ENCODE peak calls at places on chromosomes 16 and 17, in four cellular contexts. O is head of caudate nucleus, D is substantia nigra, T is germinal center. P is an unnamed sample.

GRCh38 chr16:50526796-50527195 is 21.4 kb upstream of the NKD1 start:
- DNase-seq in O (no peak), D (no peak), T (no peak), P (no peak)

GRCh38 chr17:76868669-76869208 is 535 bp downstream of the MGAT5B start:
- DNase-seq in O (no peak), D (no peak), T (no peak), P (no peak)

GRCh38 chr16:67278773-67279295 is 498 bp upstream of the PLEKHG4 start:
- DNase-seq in O (no peak), D (no peak), T (peak; percentile 72), P (peak; percentile 13)

GRCh38 chr17:45317113-45317820 is 447 bp upstream of the MAP3K14 start:
- DNase-seq in O (peak; percentile 100), D (peak; percentile 99), T (peak; percentile 99), P (peak; percentile 100)

GRCh38 chr17:81889602-81890001 is 1.8 kb downstream of the ALYREF start:
- DNase-seq in O (no peak), D (no peak), T (no peak), P (no peak)

GRCh38 chr17:10516065-10516464 is 2.3 kb downstream of the MYH1 start:
- DNase-seq in O (no peak), D (no peak), T (no peak), P (no peak)

GRCh38 chr17:40157972-40158371 is 17.6 kb downstream of the CASC3 start:
- DNase-seq in O (no peak), D (no peak), T (no peak), P (no peak)

GRCh38 chr17:38725066-38725465 is 5.1 kb upstream of the CISD3 start:
- DNase-seq in O (no peak), D (no peak), T (no peak), P (no peak)

GRCh38 chr16:88940196-88941050 is 36.6 kb downstream of the CBFA2T3 start:
- DNase-seq in O (no peak), D (no peak), T (peak; percentile 65), P (no peak)

GRCh38 chr17:67107811-67108210 is 63.5 kb downstream of the CACNG1 start:
- DNase-seq in O (no peak), D (no peak), T (no peak), P (no peak)

GRCh38 chr16:17154981-17155380 is 315.8 kb downstream of the XYLT1 start:
- DNase-seq in O (no peak), D (no peak), T (no peak), P (no peak)

GRCh38 chr16:35631261-35631945 is 2172.0 kb downstream of the TP53TG3F start:
- DNase-seq in O (no peak), D (no peak), T (no peak), P (no peak)

GRCh38 chr17:59331929-59332889 is 754 bp downstream of the YPEL2 start:
- DNase-seq in O (peak; percentile 47), D (peak; percentile 47), T (peak; percentile 29), P (no peak)

GRCh38 chr16:9072806-9073341 is 18.6 kb upstream of the HAPSTR1 start:
- DNase-seq in O (no peak), D (no peak), T (no peak), P (no peak)

GRCh38 chr17:6800422-6801027 is 24.5 kb downstream of the FBXO39 start:
- DNase-seq in O (no peak), D (no peak), T (no peak), P (peak; percentile 30)

GRCh38 chr17:80265205-80266068 is 4.8 kb downstream of the RNF213 start:
- DNase-seq in O (no peak), D (no peak), T (no peak), P (peak; percentile 64)

GRCh38 chr17:59366040-59366757 is 34.7 kb downstream of the YPEL2 start:
- DNase-seq in O (no peak), D (no peak), T (no peak), P (no peak)

GRCh38 chr17:63191610-63192009 is 225.6 kb downstream of the TANC2 start:
- DNase-seq in O (no peak), D (no peak), T (no peak), P (no peak)

GRCh38 chr17:75313941-75314550 is 24.8 kb upstream of the SLC25A19 start:
- DNase-seq in O (no peak), D (no peak), T (no peak), P (no peak)

GRCh38 chr17:62702746-62703268 is 75.3 kb downstream of the MRC2 start:
- DNase-seq in O (no peak), D (no peak), T (no peak), P (no peak)

GRCh38 chr16:28321700-28322411 is 29.5 kb downstream of the SBK1 start:
- DNase-seq in O (no peak), D (no peak), T (peak; percentile 59), P (peak; percentile 47)

GRCh38 chr17:5127910-5128309 is 12.1 kb downstream of the USP6 start:
- DNase-seq in O (no peak), D (no peak), T (no peak), P (no peak)

GRCh38 chr17:7834554-7834890 is 505 bp downstream of the KDM6B start:
- DNase-seq in O (no peak), D (no peak), T (peak; percentile 33), P (peak; percentile 72)

GRCh38 chr17:45299311-45299710 is 17.5 kb downstream of the MAP3K14 start:
- DNase-seq in O (no peak), D (no peak), T (no peak), P (no peak)

GRCh38 chr16:57305159-57305811 is 20.8 kb upstream of the PLLP start:
- DNase-seq in O (no peak), D (no peak), T (no peak), P (no peak)